ENCODE peak calls at places on chromosomes 5 and 9, in nine cellular contexts. L, A, G, S, Q, D, I, X and M are unnamed samples. For H3K4me1, the result is how much of the 10 kb centered on the place peaks cover.

GRCh38 chr5:58071566-58071965 is 388.3 kb downstream of the PLK2 start:
- DNase-seq in L (no peak), A (no peak), G (no peak), S (peak), Q (no peak), D (no peak), I (no peak), X (no peak), M (no peak)

GRCh38 chr5:159301351-159301911 is 28.9 kb downstream of the IL12B start:
- DNase-seq in L (no peak), A (no peak), G (no peak), S (no peak), Q (no peak), D (peak), I (no peak), X (no peak), M (no peak)

GRCh38 chr9:4555251-4555650 is 65.0 kb downstream of the SLC1A1 start:
- DNase-seq in L (no peak), A (no peak), G (no peak), S (no peak), Q (peak), D (no peak), I (no peak), X (no peak), M (no peak)

GRCh38 chr9:100589582-100589981 is 11.7 kb downstream of the CAVIN4 start:
- DNase-seq in L (no peak), A (no peak), G (no peak), S (no peak), Q (no peak), D (no peak), I (no peak), X (no peak), M (no peak)

GRCh38 chr9:85508616-85509015 is 233.1 kb downstream of the AGTPBP1 start:
- DNase-seq in L (no peak), A (no peak), G (no peak), S (no peak), Q (no peak), D (no peak), I (no peak), X (no peak), M (no peak)

GRCh38 chr5:36575367-36575781 is 31.0 kb upstream of the SLC1A3 start:
- DNase-seq in L (no peak), A (no peak), G (no peak), S (no peak), Q (no peak), D (peak), I (no peak), X (no peak), M (no peak)

GRCh38 chr9:71306134-71306533 is 184.7 kb upstream of the TRPM3 start:
- DNase-seq in L (no peak), A (no peak), G (no peak), S (no peak), Q (no peak), D (no peak), I (no peak), X (no peak), M (no peak)

GRCh38 chr5:95838001-95838520 is 15.5 kb upstream of the GLRX start:
- DNase-seq in L (no peak), A (no peak), G (no peak), S (no peak), Q (no peak), D (no peak), I (peak), X (no peak), M (no peak)

GRCh38 chr9:121399883-121400607 is 30.0 kb upstream of the STOM start:
- DNase-seq in L (no peak), A (peak), G (peak), S (no peak), Q (no peak), D (peak), I (no peak), X (no peak), M (peak)

GRCh38 chr5:134510970-134511795 is 14.3 kb upstream of the JADE2 start:
- DNase-seq in L (no peak), A (peak), G (peak), S (no peak), Q (no peak), D (no peak), I (no peak), X (peak), M (no peak)

GRCh38 chr5:67542489-67542888 is 345.9 kb upstream of the CD180 start:
- DNase-seq in L (no peak), A (no peak), G (no peak), S (no peak), Q (no peak), D (no peak), I (no peak), X (no peak), M (no peak)

GRCh38 chr9:71626395-71626794 is 141.9 kb downstream of the CEMIP2 start:
- DNase-seq in L (no peak), A (no peak), G (no peak), S (no peak), Q (no peak), D (no peak), I (no peak), X (no peak), M (no peak)

GRCh38 chr9:80204054-80204453 is 632.3 kb downstream of the TLE4 start:
- DNase-seq in L (no peak), A (no peak), G (no peak), S (no peak), Q (no peak), D (no peak), I (no peak), X (no peak), M (no peak)

GRCh38 chr5:39022151-39022550 is 52.0 kb downstream of the RICTOR start:
- DNase-seq in L (no peak), A (no peak), G (no peak), S (no peak), Q (no peak), D (no peak), I (no peak), X (no peak), M (no peak)
- H3K4me1 ChIP-seq in L (under half), A (under half), G (under half), S (under half), Q (under half), D (under half), I (under half), X (under half), M (under half)

GRCh38 chr5:172179032-172179989 is 8.7 kb downstream of the STK10 start:
- DNase-seq in L (no peak), A (no peak), G (no peak), S (no peak), Q (peak), D (no peak), I (no peak), X (peak), M (no peak)
- H3K4me1 ChIP-seq in L (under half), A (under half), G (under half), S (under half), Q (half or more), D (under half), I (under half), X (half or more), M (under half)

DNA sequence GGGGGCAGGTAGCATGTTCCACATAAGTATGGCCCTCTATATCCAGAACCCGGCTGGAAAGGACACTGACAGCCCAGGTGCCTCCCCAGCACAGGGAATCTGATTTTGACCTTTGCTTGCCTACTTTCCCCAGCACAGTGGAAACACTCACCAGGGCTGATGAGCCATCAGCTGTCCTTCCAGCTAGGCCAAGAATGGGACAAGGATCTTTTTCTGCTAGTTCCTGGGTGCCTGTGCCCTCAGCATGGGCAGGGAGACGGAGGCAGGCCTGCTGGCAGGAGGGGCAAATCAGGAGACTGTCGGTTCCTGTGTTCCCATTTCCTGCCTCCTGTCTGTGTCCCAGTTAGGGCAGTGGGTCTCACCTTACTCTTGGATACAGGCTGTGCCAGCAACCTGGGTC is 1.1 kb downstream of the CYFIP2 start:
- DNase-seq in L (no peak), A (no peak), G (no peak), S (no peak), Q (no peak), D (no peak), I (no peak), X (no peak), M (no peak)
- H3K4me1 ChIP-seq in L (under half), A (under half), G (under half), S (under half), Q (half or more), D (under half), I (under half), X (half or more), M (under half)

DNA sequence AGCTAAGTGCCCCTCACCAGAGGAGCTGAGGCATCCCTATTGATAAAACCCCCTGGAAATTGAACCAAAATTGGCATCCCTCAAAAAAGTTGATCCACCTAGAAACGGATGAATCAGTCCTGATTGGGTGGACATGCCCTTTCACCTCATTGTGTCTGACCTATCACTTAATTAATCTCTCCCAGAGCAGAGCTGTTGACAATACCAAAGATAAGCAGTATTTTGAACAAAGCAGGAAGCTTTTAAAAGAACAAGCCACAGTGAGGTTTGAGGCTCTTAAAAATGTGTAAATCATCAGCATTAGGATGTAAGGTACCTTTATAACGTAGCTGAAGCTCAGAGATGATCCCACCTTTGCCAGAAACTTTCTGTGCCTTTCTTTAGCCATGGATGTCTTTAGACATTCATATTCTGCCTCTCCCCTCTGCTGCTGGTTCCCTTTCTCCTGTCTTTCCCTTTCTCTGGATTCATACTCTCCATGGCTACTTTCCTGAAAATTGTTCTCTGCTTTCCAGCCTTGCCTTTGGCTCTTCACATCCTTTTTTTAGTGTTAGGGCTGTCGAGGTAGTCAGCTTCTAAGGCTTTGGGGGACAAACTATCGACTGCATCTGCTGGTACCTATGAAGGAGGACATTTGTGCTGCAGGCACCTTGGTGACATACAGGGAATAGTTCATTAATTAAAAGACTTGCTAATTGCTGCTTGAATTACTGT is 7.8 kb upstream of the LHX2 start:
- DNase-seq in L (no peak), A (no peak), G (no peak), S (no peak), Q (no peak), D (no peak), I (no peak), X (no peak), M (no peak)
- H3K4me1 ChIP-seq in L (under half), A (under half), G (under half), S (under half), Q (under half), D (under half), I (under half), X (under half), M (under half)

DNA sequence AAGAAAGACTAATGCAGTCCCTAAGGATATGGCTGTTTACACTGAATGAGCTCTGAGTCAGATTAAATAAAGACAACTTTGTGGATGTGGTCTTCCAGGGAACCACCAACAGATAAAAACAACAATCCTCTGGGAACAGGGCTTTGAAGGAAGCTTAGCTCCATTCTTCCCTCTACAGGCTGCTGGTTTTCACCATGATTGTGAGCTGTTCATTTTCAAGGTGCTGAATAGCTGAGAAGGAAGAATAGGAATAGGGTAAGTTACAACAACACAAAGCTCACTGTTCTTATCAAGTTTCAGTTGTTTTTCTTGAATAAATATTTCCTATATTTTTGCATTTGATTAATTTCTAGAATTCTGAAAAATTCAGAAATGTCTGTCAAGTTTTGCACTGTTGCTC is 25.9 kb upstream of the PTAR1 start:
- DNase-seq in L (no peak), A (peak), G (peak), S (no peak), Q (no peak), D (peak), I (no peak), X (no peak), M (no peak)
- H3K4me1 ChIP-seq in L (under half), A (under half), G (under half), S (under half), Q (under half), D (under half), I (under half), X (under half), M (under half)

DNA sequence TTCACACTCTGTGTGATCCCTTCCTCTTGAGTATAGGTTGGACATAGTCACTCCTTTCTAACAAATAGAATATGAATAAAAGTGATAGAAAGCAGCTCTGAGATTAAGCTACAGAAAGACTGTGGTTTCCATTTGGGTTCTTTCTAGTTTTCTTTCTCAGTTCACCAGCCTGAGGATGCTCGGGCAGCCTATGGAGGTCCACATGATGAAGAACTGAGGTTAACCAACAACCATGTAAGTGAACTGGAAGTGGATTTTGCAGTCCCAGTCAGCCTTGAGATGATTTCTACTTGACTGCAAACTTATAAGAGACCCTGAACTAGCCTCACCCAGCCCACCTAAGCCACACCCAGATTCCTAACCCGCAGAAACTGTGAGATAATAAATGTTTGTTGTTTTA is 10.1 kb upstream of the FOXE1 start:
- DNase-seq in L (no peak), A (no peak), G (no peak), S (no peak), Q (no peak), D (no peak), I (no peak), X (no peak), M (no peak)
- H3K4me1 ChIP-seq in L (under half), A (under half), G (under half), S (under half), Q (under half), D (under half), I (under half), X (under half), M (under half)